ENCODE peak calls at places on chromosomes 2 and 18, in five cellular contexts. B is NCI-H2081, A is NAMALWA, D is GM19239, F is NCI-H526. R is an unnamed sample.
A peak's percentile ranks its signal among the peaks of the same experiment; 100 is the strongest.

GRCh38 chr2:170306293-170306873 is 128.4 kb downstream of the MYO3B start:
- DNase-seq in A (no peak), B (no peak), F (no peak), D (no peak), R (no peak)

GRCh38 chr2:143452817-143453462 is 323.7 kb downstream of the ARHGAP15 start:
- DNase-seq in A (no peak), D (no peak), F (no peak), B (no peak), R (no peak)

GRCh38 chr2:167681234-167681633 is 566.2 kb downstream of the STK39 start:
- DNase-seq in B (no peak), A (no peak), F (no peak), D (no peak), R (no peak)

GRCh38 chr18:3153107-3153704 is 66.6 kb downstream of the MYOM1 start:
- DNase-seq in F (no peak), D (no peak), A (no peak), B (no peak), R (no peak)

GRCh38 chr2:134446431-134447091 is 192.7 kb downstream of the MGAT5 start:
- DNase-seq in B (no peak), A (no peak), F (no peak), D (no peak), R (no peak)

GRCh38 chr18:48365965-48366364 is 43.2 kb downstream of the ZBTB7C start:
- DNase-seq in B (no peak), A (no peak), D (no peak), F (no peak), R (no peak)

GRCh38 chr2:236768393-236769140 is 198.9 kb downstream of the ACKR3 start:
- DNase-seq in B (no peak), F (no peak), D (no peak), A (no peak), R (no peak)

GRCh38 chr2:3581367-3582262 is 6.6 kb downstream of the RPS7 start:
- DNase-seq in A (peak; percentile 32), D (no peak), B (no peak), F (no peak), R (no peak)

GRCh38 chr2:156116113-156116512 is 216.4 kb downstream of the NR4A2 start:
- DNase-seq in B (no peak), F (no peak), D (no peak), A (no peak), R (no peak)

GRCh38 chr2:134917958-134918517 is 584 bp upstream of the CCNT2 start:
- DNase-seq in A (peak; percentile 95), F (peak; percentile 90), D (peak; percentile 29), B (peak; percentile 97), R (no peak)

GRCh38 chr2:30541680-30542079 is 94.6 kb downstream of the LCLAT1 start:
- DNase-seq in D (no peak), B (no peak), A (no peak), F (no peak), R (no peak)

R was measured in activated CD4-positive, CD25-positive, alpha-beta regulatory T cell.